ENCODE peak calls at places on chromosomes 11 and 22, in six cellular contexts. One of them, this sample, is unnamed. For H3K36me3, the result is how much of the 10 kb centered on the place peaks cover.

GRCh38 chr11:96014234-96014633 is 90.3 kb upstream of the MTMR2 start:
- DNase-seq in uterus: no peak
- DNase-seq in suprapubic skin: no peak
- DNase-seq in MM.1S: peak
- DNase-seq in PC-9: peak
- DNase-seq in SK-N-SH: no peak
- DNase-seq in this sample: no peak

GRCh38 chr11:69797156-69797555 is 22.0 kb upstream of the FGF4 start:
- DNase-seq in uterus: no peak
- DNase-seq in suprapubic skin: no peak
- DNase-seq in MM.1S: no peak
- DNase-seq in PC-9: no peak
- DNase-seq in SK-N-SH: no peak
- DNase-seq in this sample: no peak

GRCh38 chr11:99505319-99505718 is 484.6 kb downstream of the CNTN5 start:
- DNase-seq in uterus: no peak
- DNase-seq in suprapubic skin: no peak
- DNase-seq in MM.1S: no peak
- DNase-seq in PC-9: no peak
- DNase-seq in SK-N-SH: no peak
- DNase-seq in this sample: no peak

GRCh38 chr22:24843048-24843447 is 37.0 kb downstream of the SGSM1 start:
- DNase-seq in uterus: no peak
- DNase-seq in suprapubic skin: no peak
- DNase-seq in MM.1S: no peak
- DNase-seq in PC-9: no peak
- DNase-seq in SK-N-SH: no peak
- DNase-seq in this sample: no peak

GRCh38 chr11:17887779-17888178 is 125.1 kb downstream of the SERGEF start:
- DNase-seq in uterus: no peak
- DNase-seq in suprapubic skin: no peak
- DNase-seq in MM.1S: no peak
- DNase-seq in PC-9: no peak
- DNase-seq in SK-N-SH: no peak
- DNase-seq in this sample: no peak

GRCh38 chr11:117618956-117619355 is 178.1 kb downstream of the DSCAML1 start:
- DNase-seq in uterus: no peak
- DNase-seq in suprapubic skin: no peak
- DNase-seq in MM.1S: no peak
- DNase-seq in PC-9: no peak
- DNase-seq in SK-N-SH: peak
- DNase-seq in this sample: no peak

GRCh38 chr22:48603621-48604320 is 1223.9 kb downstream of the BRD1 start:
- DNase-seq in uterus: no peak
- DNase-seq in suprapubic skin: no peak
- DNase-seq in MM.1S: no peak
- DNase-seq in PC-9: no peak
- DNase-seq in SK-N-SH: no peak
- DNase-seq in this sample: no peak

GRCh38 chr11:90288207-90288821 is 65.5 kb upstream of the CHORDC1 start:
- DNase-seq in uterus: no peak
- DNase-seq in suprapubic skin: no peak
- DNase-seq in MM.1S: peak
- DNase-seq in PC-9: no peak
- DNase-seq in SK-N-SH: peak
- DNase-seq in this sample: no peak

GRCh38 chr11:2698386-2699184 is 1.2 kb downstream of the KCNQ1OT1 start:
- DNase-seq in uterus: no peak
- DNase-seq in suprapubic skin: no peak
- DNase-seq in MM.1S: no peak
- DNase-seq in PC-9: no peak
- DNase-seq in SK-N-SH: no peak
- DNase-seq in this sample: no peak

GRCh38 chr11:6099577-6099976 is 7.9 kb upstream of the OR56B4 start:
- DNase-seq in uterus: no peak
- DNase-seq in suprapubic skin: no peak
- DNase-seq in MM.1S: no peak
- DNase-seq in PC-9: no peak
- DNase-seq in SK-N-SH: no peak
- DNase-seq in this sample: no peak

GRCh38 chr11:119028346-119029068 is 2.2 kb downstream of the SLC37A4 start:
- DNase-seq in uterus: no peak
- DNase-seq in suprapubic skin: no peak
- DNase-seq in MM.1S: no peak
- DNase-seq in PC-9: peak
- DNase-seq in SK-N-SH: no peak
- DNase-seq in this sample: no peak
- H3K4me3 ChIP-seq in uterus: no peak
- H3K4me3 ChIP-seq in suprapubic skin: no peak
- H3K4me3 ChIP-seq in MM.1S: peak
- H3K4me3 ChIP-seq in PC-9: no peak
- H3K4me3 ChIP-seq in SK-N-SH: no peak
- H3K4me3 ChIP-seq in this sample: peak

DNA sequence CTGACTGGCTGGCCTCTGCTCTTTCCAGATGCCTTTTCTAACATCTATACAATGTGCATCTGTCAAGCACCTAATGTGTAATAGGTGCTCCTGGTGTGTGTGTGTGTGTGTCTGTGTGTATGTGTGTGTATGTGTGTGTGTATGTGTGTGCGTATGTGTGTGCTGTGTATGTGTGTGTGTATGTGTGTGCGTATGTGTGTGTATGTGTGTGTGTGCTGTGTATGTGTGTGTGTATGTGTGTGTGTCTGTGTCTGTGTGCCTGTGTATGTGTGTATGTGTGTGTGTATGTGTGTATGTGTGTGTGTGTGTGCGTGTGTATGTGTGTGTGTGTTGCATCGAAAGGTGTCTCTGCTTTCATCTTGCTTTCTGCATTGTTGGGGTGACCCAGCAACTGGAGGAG is 57.9 kb downstream of the PKNOX2 start:
- DNase-seq in uterus: no peak
- DNase-seq in suprapubic skin: no peak
- DNase-seq in MM.1S: no peak
- DNase-seq in PC-9: no peak
- DNase-seq in SK-N-SH: no peak
- DNase-seq in this sample: no peak
- TF ChIP-seq CTCF in uterus: no peak
- TF ChIP-seq CTCF in suprapubic skin: no peak
- TF ChIP-seq CTCF in MM.1S: no peak
- TF ChIP-seq CTCF in PC-9: no peak
- TF ChIP-seq CTCF in SK-N-SH: no peak
- TF ChIP-seq CTCF in this sample: no peak

GRCh38 chr22:42630901-42631602 is 9.3 kb downstream of the ATP5MGL start:
- DNase-seq in uterus: no peak
- DNase-seq in suprapubic skin: no peak
- DNase-seq in MM.1S: no peak
- DNase-seq in PC-9: no peak
- DNase-seq in SK-N-SH: no peak
- DNase-seq in this sample: no peak
- H3K36me3 ChIP-seq in uterus: under half
- H3K36me3 ChIP-seq in suprapubic skin: half or more
- H3K36me3 ChIP-seq in MM.1S: under half
- H3K36me3 ChIP-seq in PC-9: under half
- H3K36me3 ChIP-seq in SK-N-SH: under half
- H3K36me3 ChIP-seq in this sample: half or more

DNA sequence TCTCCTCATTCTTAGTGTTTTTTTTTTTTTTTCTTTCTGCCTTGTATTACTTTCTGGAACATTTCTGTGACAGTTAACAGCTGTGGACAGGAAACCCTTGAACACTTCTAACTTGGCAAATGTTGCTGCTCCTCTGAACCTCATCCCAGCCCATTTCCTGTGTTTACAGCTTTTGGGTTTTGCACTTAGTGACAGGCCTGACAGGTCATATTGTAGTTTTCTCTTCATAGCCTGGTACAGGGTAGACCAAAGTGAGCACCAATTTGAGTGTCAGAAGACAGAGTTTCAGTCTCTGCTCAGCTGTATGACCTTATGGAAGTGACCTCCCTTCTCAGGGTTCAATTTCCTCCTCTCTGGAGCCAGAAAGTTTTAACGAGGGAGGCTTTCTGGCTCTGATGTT is 91.6 kb downstream of the STIM1 start:
- DNase-seq in uterus: peak
- DNase-seq in suprapubic skin: no peak
- DNase-seq in MM.1S: peak
- DNase-seq in PC-9: no peak
- DNase-seq in SK-N-SH: no peak
- DNase-seq in this sample: peak
- H3K4me3 ChIP-seq in uterus: no peak
- H3K4me3 ChIP-seq in suprapubic skin: no peak
- H3K4me3 ChIP-seq in MM.1S: peak
- H3K4me3 ChIP-seq in PC-9: no peak
- H3K4me3 ChIP-seq in SK-N-SH: no peak
- H3K4me3 ChIP-seq in this sample: no peak

GRCh38 chr11:44112083-44112865 is 16.8 kb downstream of the EXT2 start:
- DNase-seq in uterus: no peak
- DNase-seq in suprapubic skin: no peak
- DNase-seq in MM.1S: no peak
- DNase-seq in PC-9: no peak
- DNase-seq in SK-N-SH: peak
- DNase-seq in this sample: peak
- TF ChIP-seq CTCF in uterus: no peak
- TF ChIP-seq CTCF in suprapubic skin: no peak
- TF ChIP-seq CTCF in MM.1S: no peak
- TF ChIP-seq CTCF in PC-9: no peak
- TF ChIP-seq CTCF in SK-N-SH: no peak
- TF ChIP-seq CTCF in this sample: no peak

DNA sequence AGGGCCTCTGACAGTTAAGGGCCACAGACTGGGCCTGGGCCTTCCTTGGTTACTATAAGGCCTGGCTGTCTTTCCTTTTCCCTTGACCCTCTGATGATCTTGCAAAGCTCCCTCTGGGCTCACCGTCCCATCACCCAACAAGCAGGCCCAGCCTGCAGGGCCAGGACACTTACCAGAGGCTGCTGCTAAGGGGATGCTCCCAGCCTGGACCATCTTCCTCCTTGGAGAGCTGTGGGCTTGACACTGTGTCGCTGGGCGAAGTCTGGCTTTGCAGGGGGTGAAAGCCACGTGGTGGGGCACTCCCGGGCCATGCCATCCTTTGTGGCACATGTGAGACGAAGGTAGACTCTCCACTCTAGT is 3.9 kb downstream of the C11orf24 start:
- DNase-seq in uterus: no peak
- DNase-seq in suprapubic skin: no peak
- DNase-seq in MM.1S: no peak
- DNase-seq in PC-9: no peak
- DNase-seq in SK-N-SH: no peak
- DNase-seq in this sample: no peak
- H3K36me3 ChIP-seq in uterus: under half
- H3K36me3 ChIP-seq in suprapubic skin: under half
- H3K36me3 ChIP-seq in MM.1S: under half
- H3K36me3 ChIP-seq in PC-9: under half
- H3K36me3 ChIP-seq in SK-N-SH: under half
- H3K36me3 ChIP-seq in this sample: under half